ENCODE peak calls at places on chromosomes 6 and 20, in four cellular contexts. X is HepG2, J is K562, S is GM12878. R is an unnamed sample.

GRCh38 chr6:81547149-81547548 is 205.3 kb downstream of the TENT5A start:
- DNase-seq in X (no peak), J (no peak), S (no peak), R (no peak)

GRCh38 chr6:145814035-145814500 is 527 bp downstream of the FBXO30 start:
- DNase-seq in X (peak), J (no peak), S (peak), R (peak)

GRCh38 chr6:48426636-48427035 is 315.6 kb upstream of the PTCHD4 start:
- DNase-seq in X (no peak), J (no peak), S (no peak), R (no peak)

GRCh38 chr20:36217226-36217625 is 19.1 kb upstream of the AAR2 start:
- DNase-seq in X (peak), J (peak), S (no peak), R (peak)

GRCh38 chr6:113048741-113049140 is 701.6 kb downstream of the RFPL4B start:
- DNase-seq in X (no peak), J (no peak), S (no peak), R (no peak)

GRCh38 chr6:151330130-151330715 is 61.1 kb downstream of the ZBTB2 start:
- DNase-seq in X (no peak), J (no peak), S (no peak), R (no peak)

GRCh38 chr20:38114353-38114791 is 50.7 kb downstream of the TGM2 start:
- DNase-seq in X (no peak), J (no peak), S (no peak), R (peak)

GRCh38 chr6:5401845-5402738 is 140.8 kb downstream of the FARS2 start:
- DNase-seq in X (peak), J (no peak), S (no peak), R (no peak)

GRCh38 chr6:55668625-55669024 is 89.6 kb upstream of the HMGCLL1 start:
- DNase-seq in X (no peak), J (no peak), S (no peak), R (no peak)

GRCh38 chr20:30610044-30610693 is 647.3 kb upstream of the DEFB115 start:
- DNase-seq in X (no peak), J (no peak), S (no peak), R (no peak)

GRCh38 chr6:4583026-4583425 is 193.2 kb upstream of the CDYL start:
- DNase-seq in X (no peak), J (no peak), S (no peak), R (no peak)

GRCh38 chr6:99359800-99360199 is 10.3 kb upstream of the FAXC start:
- DNase-seq in X (no peak), J (no peak), S (no peak), R (no peak)

GRCh38 chr20:61317966-61318520 is 66.0 kb downstream of the CDH4 start:
- DNase-seq in X (no peak), J (no peak), S (no peak), R (no peak)
- TF ChIP-seq ESRRA in X (no peak), J (no peak), S (no peak), R (no peak)

GRCh38 chr6:43575772-43576551 is at the start of the genes POLH and XPO5:
- DNase-seq in X (peak), J (peak), S (peak), R (peak)
- TF ChIP-seq EP300 in X (no peak), J (peak), S (no peak), R (no peak)

GRCh38 chr20:54633903-54634302 is 158.5 kb downstream of the DOK5 start:
- DNase-seq in X (no peak), J (no peak), S (peak), R (no peak)

GRCh38 chr20:54630582-54630981 is 155.2 kb downstream of the DOK5 start:
- DNase-seq in X (no peak), J (no peak), S (no peak), R (no peak)

GRCh38 chr20:54629632-54630031 is 154.2 kb downstream of the DOK5 start:
- DNase-seq in X (no peak), J (no peak), S (no peak), R (no peak)

GRCh38 chr20:54633374-54633773 is 158.0 kb downstream of the DOK5 start:
- DNase-seq in X (no peak), J (no peak), S (peak), R (no peak)
- TF ChIP-seq ESRRA in X (no peak), J (no peak), S (no peak), R (no peak)

DNA sequence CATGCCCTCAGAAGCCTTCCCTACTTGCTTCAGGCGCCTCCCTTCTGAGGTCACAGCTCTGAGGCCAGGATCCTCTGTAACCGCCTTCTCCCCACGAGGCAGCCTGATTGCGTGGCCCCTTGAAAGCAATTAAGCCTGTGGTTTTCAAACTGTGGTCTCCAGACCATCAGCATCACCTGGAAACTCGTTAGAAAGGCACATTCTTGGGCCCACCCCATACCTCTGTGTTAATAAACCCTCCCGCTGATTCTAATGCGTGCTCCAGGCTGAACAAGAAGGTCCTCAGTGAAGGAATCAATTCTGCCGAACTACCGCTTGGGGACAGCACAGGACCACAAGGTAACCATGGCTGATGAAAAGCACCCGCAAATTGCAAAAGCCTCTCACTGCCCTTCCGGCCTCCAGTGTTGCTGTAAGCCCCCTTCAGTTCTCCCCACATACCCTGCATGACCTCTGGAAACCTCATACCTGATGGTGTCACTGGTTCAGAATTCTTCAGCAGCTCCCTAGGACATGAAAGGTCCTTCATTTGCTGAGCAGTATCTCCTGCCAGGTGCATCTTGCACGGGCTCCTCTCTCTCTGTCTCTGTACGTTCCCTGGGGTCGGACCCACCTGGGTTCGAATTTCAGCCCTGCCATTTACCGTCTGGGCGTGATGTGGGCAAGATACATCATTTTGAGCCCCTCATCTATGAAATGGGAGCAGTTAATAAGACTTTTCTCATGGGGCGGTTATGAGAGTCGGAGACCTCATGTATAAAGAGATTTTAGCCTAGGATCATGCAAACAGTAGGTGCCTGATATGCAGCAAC is 93.3 kb upstream of the RNF24 start:
- DNase-seq in X (peak), J (peak), S (peak), R (peak)
- TF ChIP-seq EP300 in X (peak), J (peak), S (no peak), R (no peak)

GRCh38 chr6:30913721-30914075 is 340 bp upstream of the VARS2 start:
- DNase-seq in X (no peak), J (no peak), S (no peak), R (no peak)

GRCh38 chr6:30914854-30915590 is 984 bp downstream of the VARS2 start:
- DNase-seq in X (no peak), J (peak), S (no peak), R (no peak)

GRCh38 chr6:30914076-30914853 is at the start of gene VARS2:
- DNase-seq in X (peak), J (peak), S (peak), R (peak)

GRCh38 chr6:30917487-30917886 is 3.4 kb downstream of the VARS2 start:
- DNase-seq in X (no peak), J (no peak), S (no peak), R (no peak)

DNA sequence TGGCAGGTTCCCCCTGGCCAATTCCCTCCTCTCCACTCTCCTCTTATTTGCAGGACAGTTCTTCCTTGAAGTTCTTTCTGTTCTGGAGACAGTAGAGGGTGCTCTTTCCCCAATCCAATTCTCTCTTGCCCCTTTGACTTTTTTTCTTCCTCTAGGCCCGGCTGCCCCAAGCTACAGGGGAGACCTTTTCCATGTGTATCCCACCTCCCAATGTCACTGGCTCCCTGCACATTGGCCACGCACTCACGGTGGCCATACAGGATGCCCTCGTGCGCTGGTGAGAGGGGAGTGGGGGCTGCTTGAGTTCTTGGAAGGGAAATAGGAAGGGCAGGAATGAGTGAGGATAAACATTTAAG is 1.5 kb downstream of the VARS2 start:
- DNase-seq in X (peak), J (peak), S (no peak), R (peak)
- TF ChIP-seq ESRRA in X (no peak), J (no peak), S (no peak), R (no peak)

GRCh38 chr6:169069361-169069760 is 184.3 kb downstream of the THBS2 start:
- DNase-seq in X (no peak), J (no peak), S (no peak), R (no peak)

GRCh38 chr6:169072127-169073042 is 181.3 kb downstream of the THBS2 start:
- DNase-seq in X (no peak), J (no peak), S (no peak), R (no peak)

GRCh38 chr6:169071394-169071793 is 182.3 kb downstream of the THBS2 start:
- DNase-seq in X (no peak), J (no peak), S (no peak), R (no peak)

GRCh38 chr6:169073311-169073710 is 180.3 kb downstream of the THBS2 start:
- DNase-seq in X (no peak), J (no peak), S (no peak), R (no peak)

DNA sequence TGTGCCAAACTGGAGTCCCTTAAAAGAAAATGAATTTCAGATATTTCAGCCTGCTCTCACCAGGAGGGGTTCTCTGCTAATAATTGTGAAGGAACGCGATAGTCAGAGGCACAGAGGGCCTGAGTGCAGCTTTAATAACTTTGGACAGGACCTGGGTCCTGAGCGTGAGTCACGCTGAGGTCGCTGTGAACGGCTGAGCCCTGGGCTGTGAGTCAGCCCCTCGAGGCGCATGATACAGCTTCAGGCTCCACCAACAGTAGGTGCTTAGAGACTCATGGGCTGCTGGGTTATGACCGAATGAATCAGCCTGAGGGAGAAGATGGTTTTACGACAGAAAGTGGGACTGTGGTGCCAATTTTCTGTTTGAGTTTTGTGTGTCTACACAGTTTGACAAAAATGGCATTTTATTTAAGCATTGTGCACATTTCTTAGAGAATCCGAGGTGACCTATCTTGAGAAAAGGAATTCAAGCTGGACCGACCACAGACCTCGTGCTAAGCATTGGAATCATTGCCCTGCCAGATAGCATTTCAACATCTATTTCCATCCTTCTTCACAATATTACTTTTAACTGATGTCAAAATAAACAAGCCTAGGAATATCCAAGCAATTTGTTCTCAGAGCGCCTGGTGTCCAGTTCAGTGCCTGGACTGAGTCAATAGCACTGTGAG is 183.0 kb downstream of the THBS2 start:
- DNase-seq in X (peak), J (no peak), S (no peak), R (peak)
- TF ChIP-seq EP300 in X (no peak), J (no peak), S (no peak), R (peak)

DNA sequence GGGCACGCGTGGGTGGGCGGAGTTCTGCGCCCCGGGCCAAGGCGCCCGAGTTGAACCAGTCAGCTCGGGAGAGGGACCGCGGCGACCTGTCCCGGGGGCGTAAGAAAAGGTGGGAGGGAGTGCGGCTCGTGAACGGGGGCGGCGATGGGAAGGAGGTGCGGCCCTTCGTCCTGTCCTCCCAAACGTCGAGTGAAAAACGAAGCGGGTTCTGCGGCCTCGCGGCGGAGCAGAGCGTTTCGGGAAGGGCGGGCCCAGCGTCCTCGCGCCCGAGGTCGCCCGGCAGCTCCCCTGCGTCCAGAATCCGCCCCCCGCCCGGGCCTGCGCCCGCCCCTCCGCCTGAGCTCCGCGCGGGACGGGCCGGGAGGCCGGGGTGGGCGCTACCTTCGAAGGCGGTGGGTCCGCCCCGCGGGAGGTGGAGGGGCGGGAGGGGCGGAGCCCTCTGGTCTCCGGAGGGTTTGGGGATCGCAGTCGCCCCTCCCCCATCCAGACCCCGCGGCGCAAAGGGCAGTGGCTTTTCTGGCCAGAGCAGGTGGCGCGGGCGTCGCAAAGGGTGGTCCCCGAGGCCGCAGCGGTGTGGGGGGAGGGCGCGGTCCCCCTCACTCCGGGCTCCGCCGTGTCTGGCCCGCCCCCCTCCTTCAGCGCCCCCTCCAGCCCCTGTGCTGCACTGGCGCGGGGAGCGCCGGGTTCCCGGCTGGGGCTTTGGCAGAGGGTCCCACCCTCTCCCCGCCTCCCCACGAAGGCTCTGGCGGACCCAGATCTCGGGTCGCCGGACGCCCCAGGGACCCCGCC is 838 bp downstream of the STMN3 start:
- DNase-seq in X (peak), J (peak), S (no peak), R (no peak)
- TF ChIP-seq ESRRA in X (no peak), J (no peak), S (no peak), R (no peak)

DNA sequence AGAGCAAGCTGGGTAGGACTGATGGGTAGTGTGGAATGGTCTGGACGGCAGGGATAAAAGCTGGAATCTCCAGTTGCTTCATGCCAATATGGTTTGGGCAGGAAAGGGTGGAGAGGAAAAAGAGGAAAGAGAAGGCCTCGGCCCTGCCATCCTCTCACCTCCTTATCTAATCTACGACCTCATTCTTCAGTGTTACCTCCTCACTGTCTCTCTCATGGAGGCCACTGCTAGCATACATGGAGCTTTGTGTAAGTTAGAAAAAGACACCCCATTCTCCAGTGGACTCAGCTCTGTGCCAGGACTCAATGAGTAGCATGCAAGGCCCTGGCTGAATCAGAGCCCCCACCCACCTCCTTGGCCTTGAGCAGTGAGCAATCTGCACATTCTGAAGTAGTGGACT is 6.1 kb upstream of the ARID1B start:
- DNase-seq in X (no peak), J (no peak), S (no peak), R (no peak)
- TF ChIP-seq EP300 in X (no peak), J (no peak), S (no peak), R (no peak)